ENCODE peak calls at places on chromosomes 12 and 14, in four cellular contexts. X, O, E and N are unnamed samples. For H3K36me3 and H3K4me1, the result is how much of the 10 kb centered on the place peaks cover.

GRCh38 chr14:89616425-89617141 is 199.6 kb upstream of the FOXN3 start:
- DNase-seq in X (peak), O (no peak), E (peak), N (peak)

GRCh38 chr14:20609215-20610001 is 18.2 kb upstream of the RNASE12 start:
- DNase-seq in X (peak), O (peak), E (peak), N (peak)

GRCh38 chr12:57342207-57342691 is 88.6 kb downstream of the R3HDM2 start:
- DNase-seq in X (peak), O (peak), E (peak), N (peak)

GRCh38 chr12:111664510-111664909 is 21.2 kb downstream of the BRAP start:
- DNase-seq in X (peak), O (no peak), E (no peak), N (no peak)

GRCh38 chr12:93710574-93710926 is 33.4 kb downstream of the CRADD start:
- DNase-seq in X (no peak), O (no peak), E (no peak), N (no peak)

GRCh38 chr14:89641495-89642162 is 224.6 kb upstream of the FOXN3 start:
- DNase-seq in X (no peak), O (no peak), E (no peak), N (no peak)

GRCh38 chr12:50066402-50066801 is 9.0 kb downstream of the ASIC1 start:
- DNase-seq in X (peak), O (no peak), E (peak), N (peak)

GRCh38 chr12:96354326-96354725 is 45.9 kb downstream of the CDK17 start:
- DNase-seq in X (peak), O (no peak), E (no peak), N (no peak)

GRCh38 chr14:20969336-20969735 is 14.0 kb downstream of the RNASE2 start:
- DNase-seq in X (no peak), O (no peak), E (no peak), N (no peak)

GRCh38 chr12:34286934-34287333 is 264.6 kb downstream of the ALG10 start:
- DNase-seq in X (no peak), O (peak), E (no peak), N (no peak)

GRCh38 chr12:121797937-121798801 is 4.7 kb upstream of the RHOF start:
- DNase-seq in X (peak), O (peak), E (peak), N (peak)

GRCh38 chr12:104573-105081 is 38.1 kb downstream of the IQSEC3 start:
- DNase-seq in X (no peak), O (no peak), E (peak), N (peak)

GRCh38 chr12:127145929-127146789 is 1120.8 kb upstream of the TMEM132C start:
- DNase-seq in X (no peak), O (peak), E (no peak), N (peak)

GRCh38 chr14:106094654-106095189 is 568.3 kb downstream of the TMEM121 start:
- DNase-seq in X (peak), O (no peak), E (peak), N (no peak)

GRCh38 chr14:74638066-74638465 is 26.0 kb upstream of the LTBP2 start:
- DNase-seq in X (peak), O (no peak), E (no peak), N (no peak)

GRCh38 chr12:125773033-125773432 is 707.8 kb downstream of the AACS start:
- DNase-seq in X (peak), O (no peak), E (peak), N (no peak)

GRCh38 chr12:22453511-22453910 is 90.8 kb downstream of the C2CD5 start:
- DNase-seq in X (no peak), O (no peak), E (no peak), N (no peak)

GRCh38 chr12:15886372-15887042 is 4.3 kb downstream of the STRAP start:
- DNase-seq in X (no peak), O (no peak), E (no peak), N (no peak)

GRCh38 chr12:121778567-121779421 is 14.7 kb downstream of the RHOF start:
- DNase-seq in X (no peak), O (no peak), E (no peak), N (no peak)

GRCh38 chr12:113149361-113150150 is at the start of gene CFAP73:
- DNase-seq in X (peak), O (peak), E (peak), N (peak)

GRCh38 chr12:127912266-127912665 is 354.7 kb upstream of the TMEM132C start:
- DNase-seq in X (no peak), O (no peak), E (no peak), N (no peak)

GRCh38 chr14:83779266-83779665 is 1750.7 kb upstream of the FLRT2 start:
- DNase-seq in X (no peak), O (no peak), E (peak), N (peak)

GRCh38 chr12:6552140-6552551 is 3.7 kb downstream of the IFFO1 start:
- DNase-seq in X (no peak), O (peak), E (peak), N (peak)

GRCh38 chr12:121713257-121714155 is 954 bp downstream of the TMEM120B start:
- DNase-seq in X (no peak), O (peak), E (peak), N (peak)

GRCh38 chr12:55780695-55781094 is 36.8 kb downstream of the SARNP start:
- DNase-seq in X (no peak), O (no peak), E (no peak), N (peak)

GRCh38 chr14:32939254-32940065 is 781 bp downstream of the NPAS3 start:
- DNase-seq in X (peak), O (peak), E (peak), N (peak)

GRCh38 chr12:65902504-65902903 is 78.2 kb downstream of the HMGA2 start:
- DNase-seq in X (no peak), O (no peak), E (peak), N (peak)

GRCh38 chr12:92992041-92992440 is 62.9 kb upstream of the EEA1 start:
- DNase-seq in X (no peak), O (no peak), E (no peak), N (peak)

GRCh38 chr12:7832059-7832696 is 40.5 kb downstream of the SLC2A14 start:
- DNase-seq in X (peak), O (no peak), E (peak), N (peak)

GRCh38 chr14:72903707-72904106 is 9.8 kb upstream of the DPF3 start:
- DNase-seq in X (no peak), O (no peak), E (no peak), N (no peak)

GRCh38 chr14:64249363-64249762 is 44.8 kb downstream of the ESR2 start:
- DNase-seq in X (no peak), O (no peak), E (no peak), N (no peak)

GRCh38 chr14:74176404-74176788 is 62.9 kb upstream of the VSX2 start:
- DNase-seq in X (no peak), O (no peak), E (no peak), N (no peak)

GRCh38 chr12:7090222-7090998 is 1.8 kb downstream of the C1R start:
- DNase-seq in X (peak), O (no peak), E (peak), N (no peak)

GRCh38 chr12:80313184-80313583 is 130.9 kb upstream of the PTPRQ start:
- DNase-seq in X (no peak), O (no peak), E (no peak), N (peak)

GRCh38 chr14:100439781-100440180 is 116.6 kb downstream of the SLC25A47 start:
- DNase-seq in X (no peak), O (peak), E (no peak), N (peak)

GRCh38 chr12:122893208-122894151 is 2.4 kb downstream of the VPS37B start:
- DNase-seq in X (no peak), O (no peak), E (no peak), N (no peak)

GRCh38 chr12:48197967-48198618 is 5.0 kb downstream of the OR10AD1 start:
- DNase-seq in X (peak), O (peak), E (no peak), N (peak)

GRCh38 chr12:13586361-13586760 is 389.8 kb downstream of the EMP1 start:
- DNase-seq in X (peak), O (no peak), E (no peak), N (no peak)

GRCh38 chr12:46438719-46439319 is 66.2 kb upstream of the SLC38A2 start:
- DNase-seq in X (no peak), O (no peak), E (no peak), N (no peak)

GRCh38 chr12:66776974-66777373 is 98.1 kb upstream of the GRIP1 start:
- DNase-seq in X (no peak), O (no peak), E (no peak), N (no peak)

GRCh38 chr12:53059434-53060063 is 9.7 kb downstream of the TNS2 start:
- DNase-seq in X (no peak), O (no peak), E (no peak), N (no peak)

GRCh38 chr12:53060064-53060720 is 10.3 kb downstream of the TNS2 start:
- DNase-seq in X (no peak), O (no peak), E (no peak), N (no peak)

GRCh38 chr12:53062011-53062961 is 12.4 kb downstream of the TNS2 start:
- DNase-seq in X (no peak), O (no peak), E (no peak), N (no peak)

GRCh38 chr12:53061404-53062010 is 11.6 kb downstream of the TNS2 start:
- DNase-seq in X (peak), O (no peak), E (no peak), N (no peak)

DNA sequence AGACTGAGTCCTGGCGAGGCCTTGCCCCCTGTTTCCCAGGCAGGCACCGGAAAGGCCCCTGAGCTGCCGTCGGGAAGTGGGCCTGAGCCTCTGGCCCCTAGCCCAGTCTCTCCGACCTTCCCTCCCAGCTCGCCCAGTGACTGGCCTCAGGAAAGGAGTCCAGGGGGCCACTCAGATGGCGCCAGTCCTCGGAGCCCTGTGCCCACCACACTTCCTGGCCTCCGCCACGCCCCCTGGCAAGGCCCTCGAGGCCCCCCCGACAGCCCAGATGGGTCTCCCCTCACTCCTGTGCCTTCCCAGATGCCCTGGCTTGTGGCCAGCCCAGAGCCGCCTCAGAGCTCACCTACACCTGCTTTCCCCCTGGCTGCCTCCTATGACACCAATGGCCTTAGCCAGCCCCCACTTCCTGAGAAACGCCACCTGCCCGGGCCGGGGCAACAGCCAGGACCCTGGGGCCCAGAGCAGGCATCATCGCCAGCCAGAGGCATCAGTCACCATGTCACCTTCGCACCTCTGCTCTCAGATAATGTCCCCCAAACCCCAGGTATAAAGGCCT is 10.9 kb downstream of the TNS2 start:
- DNase-seq in X (no peak), O (no peak), E (no peak), N (no peak)
- H3K36me3 ChIP-seq in X (under half), O (half or more), E (under half), N (half or more)

DNA sequence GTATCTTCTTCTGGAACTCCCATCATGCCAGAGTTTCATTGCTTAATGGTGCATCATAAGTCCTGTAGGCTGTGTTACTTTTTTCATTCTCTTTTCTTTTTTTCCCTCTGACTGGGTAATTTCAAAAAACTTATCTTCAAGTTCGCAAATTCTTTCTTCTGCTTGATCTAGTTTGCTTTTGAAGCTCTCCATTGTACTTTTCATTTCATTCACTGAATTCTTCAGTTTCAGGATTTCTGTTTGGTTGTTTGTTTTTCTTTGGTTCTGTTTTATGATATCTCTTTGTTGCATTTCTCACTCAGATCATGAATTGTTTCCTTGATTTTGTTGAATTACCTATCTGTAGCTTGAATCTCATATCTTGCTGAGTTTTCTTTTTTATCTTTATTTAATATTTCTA is 83.3 kb upstream of the PRMT8 start:
- DNase-seq in X (no peak), O (no peak), E (no peak), N (no peak)
- H3K4me1 ChIP-seq in X (under half), O (under half), E (under half), N (under half)

GRCh38 chr14:102927346-102927877 is 4.9 kb downstream of the AMN start:
- DNase-seq in X (no peak), O (no peak), E (no peak), N (no peak)

GRCh38 chr14:102926104-102926503 is 3.6 kb downstream of the AMN start:
- DNase-seq in X (no peak), O (no peak), E (no peak), N (no peak)

GRCh38 chr14:102928412-102929348 is 6.2 kb downstream of the AMN start:
- DNase-seq in X (peak), O (peak), E (no peak), N (peak)

GRCh38 chr14:102929349-102930137 is 7.1 kb downstream of the AMN start:
- DNase-seq in X (no peak), O (no peak), E (no peak), N (no peak)

GRCh38 chr14:102927878-102928411 is 5.5 kb downstream of the AMN start:
- DNase-seq in X (peak), O (no peak), E (no peak), N (no peak)
- H3K4me3 ChIP-seq in X (peak), O (peak), E (no peak), N (no peak)

DNA sequence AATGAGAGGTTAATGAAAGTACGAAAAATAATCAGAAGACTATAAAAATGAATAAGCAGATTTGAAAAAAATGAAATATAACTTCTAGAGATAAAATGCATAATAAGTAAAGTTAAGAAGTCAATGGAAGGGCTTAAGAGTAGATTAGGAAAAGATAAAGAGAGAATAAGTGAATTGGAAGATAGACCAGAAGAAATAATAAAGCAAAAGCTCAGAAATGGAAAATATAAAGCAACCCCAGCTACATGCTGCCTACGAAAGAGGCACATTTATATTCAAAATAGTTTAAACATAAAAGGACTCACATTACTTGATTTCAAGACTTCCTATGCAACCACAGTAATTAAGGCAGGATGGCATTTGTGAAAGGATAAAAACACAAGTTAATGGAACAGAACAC is 19.9 kb downstream of the ZNF605 start:
- DNase-seq in X (no peak), O (no peak), E (no peak), N (no peak)
- H3K36me3 ChIP-seq in X (under half), O (half or more), E (under half), N (half or more)

GRCh38 chr12:77559400-77560074 is 271.2 kb upstream of the NAV3 start:
- DNase-seq in X (no peak), O (no peak), E (no peak), N (no peak)

DNA sequence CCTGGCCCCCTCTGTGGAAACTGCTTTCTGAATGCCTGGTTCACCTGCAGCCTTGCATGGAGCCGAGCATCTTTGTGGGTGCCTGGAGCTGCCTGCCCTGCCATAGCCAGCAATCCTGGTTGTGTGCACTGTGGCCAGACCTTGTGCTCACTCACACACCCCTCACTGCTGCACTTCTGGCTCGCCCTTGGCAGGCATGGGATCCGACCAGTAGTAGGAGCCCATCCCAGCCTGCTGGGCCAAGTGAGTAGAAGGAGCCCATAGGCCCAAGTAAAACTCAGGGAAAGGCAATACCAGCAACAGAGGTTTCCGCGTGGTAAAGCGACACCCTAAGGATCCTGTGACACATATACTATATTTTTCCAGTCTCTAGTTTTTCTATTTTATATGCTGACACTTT is 270.0 kb upstream of the NAV3 start:
- DNase-seq in X (peak), O (no peak), E (no peak), N (no peak)
- H3K4me1 ChIP-seq in X (under half), O (under half), E (under half), N (under half)

DNA sequence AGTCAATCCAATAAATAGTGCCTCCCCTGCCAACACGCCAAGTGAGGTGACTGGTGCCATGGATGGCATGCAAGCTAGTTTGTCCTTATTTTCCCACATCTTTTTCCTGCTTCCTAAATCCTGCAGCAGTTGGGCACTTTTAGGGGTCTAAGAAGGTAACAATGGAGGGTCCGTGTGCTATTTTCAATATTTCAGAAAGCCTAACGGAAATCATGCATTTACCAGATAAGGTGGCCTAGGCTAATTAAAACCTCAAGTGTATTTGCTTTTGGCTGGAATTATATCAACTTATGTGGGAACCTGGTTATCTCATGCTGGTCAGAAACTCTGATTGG is 4.9 kb downstream of the ITGA5 start:
- DNase-seq in X (no peak), O (no peak), E (no peak), N (no peak)
- H3K4me3 ChIP-seq in X (no peak), O (peak), E (no peak), N (peak)

DNA sequence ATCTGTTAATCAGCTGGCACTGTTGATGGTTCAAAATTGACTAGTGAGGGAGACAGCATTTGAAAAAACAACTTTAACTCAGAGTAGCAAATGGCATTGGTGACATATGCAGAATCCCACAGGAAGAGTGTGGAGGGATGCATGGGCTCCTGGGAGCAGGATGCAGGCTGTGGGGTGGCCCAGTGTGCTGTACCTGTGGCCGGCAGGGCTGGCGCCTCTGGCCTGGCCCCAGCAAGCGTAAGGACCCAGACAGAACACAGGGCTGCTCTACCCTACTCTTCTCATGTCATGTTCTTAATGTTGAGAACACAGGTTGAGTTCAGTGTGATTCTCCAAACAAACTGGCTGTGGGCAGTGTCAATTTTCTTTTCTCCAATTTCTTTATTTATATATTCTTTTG is 33.4 kb downstream of the DDX51 start:
- DNase-seq in X (no peak), O (no peak), E (no peak), N (no peak)
- H3K36me3 ChIP-seq in X (under half), O (half or more), E (under half), N (half or more)

GRCh38 chr12:11661491-11662085 is 12.1 kb downstream of the ETV6 start:
- DNase-seq in X (no peak), O (no peak), E (no peak), N (no peak)

GRCh38 chr12:11663128-11663527 is 13.7 kb downstream of the ETV6 start:
- DNase-seq in X (no peak), O (peak), E (peak), N (no peak)

GRCh38 chr12:11664101-11664500 is 14.6 kb downstream of the ETV6 start:
- DNase-seq in X (no peak), O (no peak), E (no peak), N (no peak)

GRCh38 chr12:11660624-11661023 is 11.2 kb downstream of the ETV6 start:
- DNase-seq in X (no peak), O (no peak), E (no peak), N (no peak)

DNA sequence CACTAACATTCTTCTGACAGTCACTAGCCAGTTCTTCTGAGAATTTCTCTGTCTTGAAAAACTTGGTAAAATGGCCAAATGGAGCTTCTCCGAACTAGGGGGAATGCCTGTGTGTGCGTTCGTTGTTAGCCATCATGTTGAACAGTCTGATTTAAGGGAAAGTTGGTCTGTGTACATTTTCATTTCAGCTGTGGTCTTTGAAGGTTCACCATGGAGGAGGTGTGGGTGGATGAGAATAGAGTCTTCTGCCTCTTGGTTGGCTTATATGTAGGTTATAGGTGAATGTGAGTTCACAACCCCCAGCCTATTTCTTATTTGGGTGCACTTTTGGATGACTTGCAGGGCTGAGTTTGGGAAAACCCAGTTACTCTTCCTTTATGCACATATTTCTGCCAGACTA is 12.9 kb downstream of the ETV6 start:
- DNase-seq in X (no peak), O (no peak), E (no peak), N (no peak)
- H3K4me1 ChIP-seq in X (under half), O (half or more), E (under half), N (under half)